ENCODE peak calls at places on chromosomes 13 and 19, in six cellular contexts. C is ovary, Y is sigmoid colon, B is tibial nerve, Q is A549, M is stomach. X is an unnamed sample.

GRCh38 chr19:46546194-46546896 is 50.7 kb upstream of the PNMA8B start:
- DNase-seq in Y (no peak), M (peak), C (peak), B (no peak), Q (peak), X (no peak)

GRCh38 chr19:34253711-34254551 is 423 bp upstream of the GARRE1 start:
- DNase-seq in Y (peak), B (no peak), M (no peak), C (peak), Q (no peak), X (no peak)

GRCh38 chr13:30364876-30365275 is 57.4 kb upstream of the UBE2L5 start:
- DNase-seq in B (no peak), M (no peak), Q (no peak), C (no peak), Y (no peak), X (no peak)

GRCh38 chr19:10262771-10263170 is 8.1 kb upstream of the ICAM1 start:
- DNase-seq in M (no peak), C (no peak), Q (no peak), Y (no peak), B (no peak), X (no peak)

GRCh38 chr19:7902796-7903243 is 857 bp upstream of the MAP2K7 start:
- DNase-seq in C (no peak), Y (no peak), Q (no peak), B (no peak), M (no peak), X (no peak)

GRCh38 chr19:51427220-51427619 is 9.8 kb upstream of the SIGLEC10 start:
- DNase-seq in Y (no peak), B (no peak), Q (no peak), C (no peak), M (no peak), X (no peak)

GRCh38 chr13:105048685-105049084 is 1486.8 kb downstream of the EFNB2 start:
- DNase-seq in C (no peak), Y (no peak), M (no peak), Q (no peak), B (no peak), X (no peak)

GRCh38 chr13:35729926-35730627 is 253.6 kb upstream of the MAB21L1 start:
- DNase-seq in B (no peak), Q (no peak), M (no peak), Y (no peak), C (no peak), X (peak)

GRCh38 chr19:13066231-13066630 is 36.4 kb downstream of the LYL1 start:
- DNase-seq in C (no peak), M (no peak), B (no peak), Y (no peak), Q (no peak), X (no peak)

GRCh38 chr13:20945952-20946383 is 43.4 kb upstream of the XPO4 start:
- DNase-seq in M (no peak), C (no peak), Y (peak), B (no peak), Q (no peak), X (no peak)

GRCh38 chr19:38201731-38202130 is 22.3 kb downstream of the DPF1 start:
- DNase-seq in Q (no peak), Y (no peak), B (no peak), C (no peak), M (no peak), X (no peak)

GRCh38 chr19:35915508-35915907 is 7.4 kb upstream of the TYROBP start:
- DNase-seq in C (no peak), Q (no peak), B (no peak), M (no peak), Y (no peak), X (no peak)

GRCh38 chr13:37475966-37476365 is 122.6 kb downstream of the POSTN start:
- DNase-seq in B (no peak), Y (no peak), M (no peak), C (no peak), Q (no peak), X (no peak)

GRCh38 chr13:44331912-44332840 is 41.4 kb upstream of the SERP2 start:
- DNase-seq in B (no peak), C (peak), Y (peak), M (no peak), Q (no peak), X (peak)

GRCh38 chr19:17321655-17322489 is 12.5 kb downstream of the DDA1 start:
- DNase-seq in M (no peak), Q (no peak), C (no peak), B (no peak), Y (no peak), X (no peak)
- TF ChIP-seq EP300 in M (no peak), Q (no peak), C (no peak), B (no peak), Y (no peak), X (no peak)

GRCh38 chr13:50244913-50245574 is 229.8 kb downstream of the KCNRG start:
- DNase-seq in Q (peak), M (peak), B (no peak), Y (no peak), C (no peak), X (no peak)
- TF ChIP-seq EP300 in Q (peak), M (no peak), B (peak), Y (no peak), C (no peak), X (no peak)

GRCh38 chr19:493391-494170 is 2.7 kb upstream of the MADCAM1 start:
- DNase-seq in M (no peak), Y (no peak), B (no peak), C (no peak), Q (no peak), X (no peak)
- TF ChIP-seq EP300 in M (no peak), Y (no peak), B (no peak), C (no peak), Q (no peak), X (no peak)

DNA sequence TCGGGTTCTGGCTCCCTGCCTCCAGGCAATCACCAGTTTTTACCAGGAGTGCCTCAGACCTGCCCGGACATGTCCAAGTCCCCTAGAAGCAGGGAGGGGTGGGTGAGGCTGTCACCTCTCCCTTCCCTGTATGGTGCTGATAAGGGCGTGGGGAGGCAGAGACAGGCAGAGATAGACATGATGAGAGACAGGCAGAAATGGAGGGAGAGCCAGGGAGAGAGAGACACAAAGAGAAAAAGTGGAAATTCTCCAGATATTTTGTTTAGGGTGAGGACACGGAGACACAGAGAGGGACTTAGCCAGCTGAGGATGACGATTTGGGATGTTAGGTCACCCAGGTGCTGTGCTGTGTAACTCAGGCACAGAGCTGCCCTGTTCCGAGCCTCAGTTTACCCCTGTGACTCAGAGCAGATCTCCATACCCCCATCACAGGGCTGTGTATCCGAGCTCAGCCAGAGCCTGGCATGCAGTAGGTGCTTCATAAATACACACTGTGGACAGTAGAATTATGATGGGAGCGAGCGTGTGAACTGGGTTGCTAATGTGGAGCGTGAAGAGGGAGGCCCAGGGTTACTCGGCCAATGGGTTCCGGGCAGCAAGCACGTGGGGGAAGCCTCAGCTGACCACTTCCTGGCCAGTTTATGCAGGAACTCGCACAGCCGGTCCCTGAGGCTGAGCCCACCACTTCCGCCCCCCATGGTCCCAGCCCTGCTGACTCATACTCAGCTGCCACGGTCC is 11.9 kb upstream of the GDF15 start:
- DNase-seq in Y (peak), Q (peak), C (peak), B (peak), M (peak), X (peak)
- TF ChIP-seq EP300 in Y (peak), Q (peak), C (peak), B (peak), M (peak), X (no peak)

GRCh38 chr13:59472134-59472533 is 691.6 kb downstream of the DIAPH3 start:
- DNase-seq in C (no peak), M (no peak), Q (no peak), B (no peak), Y (no peak), X (no peak)
- TF ChIP-seq EP300 in C (no peak), M (no peak), Q (no peak), B (no peak), Y (no peak), X (no peak)

X was measured in esophagus muscularis mucosa.